ENCODE peak calls at places on chromosomes 6 and 20, in six cellular contexts. One of them, this sample, is unnamed.
A peak's percentile ranks its signal among the peaks of the same experiment; 100 is the strongest.

GRCh38 chr6:131574686-131575085 is 1.7 kb downstream of the ARG1 start:
- DNase-seq in tibial artery: no peak
- DNase-seq in choroid plexus epithelial cell: no peak
- DNase-seq in psoas muscle: no peak
- DNase-seq in aorta: no peak
- DNase-seq in AG09309: no peak
- DNase-seq in this sample: no peak

GRCh38 chr20:33947709-33948295 is 45.9 kb upstream of the RALY start:
- DNase-seq in tibial artery: no peak
- DNase-seq in choroid plexus epithelial cell: peak; percentile 42
- DNase-seq in psoas muscle: no peak
- DNase-seq in aorta: no peak
- DNase-seq in AG09309: no peak
- DNase-seq in this sample: peak; percentile 91

GRCh38 chr20:21523398-21523868 is 9.6 kb upstream of the NKX2-2 start:
- DNase-seq in tibial artery: no peak
- DNase-seq in choroid plexus epithelial cell: no peak
- DNase-seq in psoas muscle: no peak
- DNase-seq in aorta: no peak
- DNase-seq in AG09309: no peak
- DNase-seq in this sample: no peak

GRCh38 chr6:158164564-158164963 is 3.5 kb downstream of the SERAC1 start:
- DNase-seq in tibial artery: no peak
- DNase-seq in choroid plexus epithelial cell: no peak
- DNase-seq in psoas muscle: no peak
- DNase-seq in aorta: no peak
- DNase-seq in AG09309: no peak
- DNase-seq in this sample: no peak

GRCh38 chr20:23508896-23509579 is 18.1 kb downstream of the CST8 start:
- DNase-seq in tibial artery: no peak
- DNase-seq in choroid plexus epithelial cell: no peak
- DNase-seq in psoas muscle: no peak
- DNase-seq in aorta: no peak
- DNase-seq in AG09309: no peak
- DNase-seq in this sample: no peak

GRCh38 chr6:161444464-161444863 is 170.6 kb upstream of the AGPAT4 start:
- DNase-seq in tibial artery: no peak
- DNase-seq in choroid plexus epithelial cell: peak; percentile 50
- DNase-seq in psoas muscle: peak; percentile 73
- DNase-seq in aorta: peak; percentile 81
- DNase-seq in AG09309: no peak
- DNase-seq in this sample: peak; percentile 39

GRCh38 chr6:26351544-26351953 is 13.4 kb upstream of the BTN3A2 start:
- DNase-seq in tibial artery: no peak
- DNase-seq in choroid plexus epithelial cell: peak; percentile 93
- DNase-seq in psoas muscle: no peak
- DNase-seq in aorta: no peak
- DNase-seq in AG09309: peak; percentile 77
- DNase-seq in this sample: peak; percentile 92

GRCh38 chr20:36085686-36086267 is 68.8 kb upstream of the EPB41L1 start:
- DNase-seq in tibial artery: no peak
- DNase-seq in choroid plexus epithelial cell: peak; percentile 77
- DNase-seq in psoas muscle: no peak
- DNase-seq in aorta: no peak
- DNase-seq in AG09309: no peak
- DNase-seq in this sample: peak; percentile 76

GRCh38 chr20:47907031-47907670 is 121.9 kb upstream of the SULF2 start:
- DNase-seq in tibial artery: no peak
- DNase-seq in choroid plexus epithelial cell: no peak
- DNase-seq in psoas muscle: no peak
- DNase-seq in aorta: no peak
- DNase-seq in AG09309: no peak
- DNase-seq in this sample: no peak

GRCh38 chr6:154815938-154816820 is 83.0 kb downstream of the SCAF8 start:
- DNase-seq in tibial artery: no peak
- DNase-seq in choroid plexus epithelial cell: peak; percentile 60
- DNase-seq in psoas muscle: no peak
- DNase-seq in aorta: no peak
- DNase-seq in AG09309: no peak
- DNase-seq in this sample: no peak

GRCh38 chr6:50091641-50092040 is 41.9 kb upstream of the DEFB112 start:
- DNase-seq in tibial artery: no peak
- DNase-seq in choroid plexus epithelial cell: no peak
- DNase-seq in psoas muscle: no peak
- DNase-seq in aorta: no peak
- DNase-seq in AG09309: no peak
- DNase-seq in this sample: no peak

GRCh38 chr20:50848846-50849673 is 54.2 kb downstream of the BCAS4 start:
- DNase-seq in tibial artery: no peak
- DNase-seq in choroid plexus epithelial cell: peak; percentile 13
- DNase-seq in psoas muscle: no peak
- DNase-seq in aorta: no peak
- DNase-seq in AG09309: no peak
- DNase-seq in this sample: no peak

GRCh38 chr6:105748737-105749161 is 337.4 kb upstream of the PRDM1 start:
- DNase-seq in tibial artery: no peak
- DNase-seq in choroid plexus epithelial cell: peak; percentile 46
- DNase-seq in psoas muscle: no peak
- DNase-seq in aorta: no peak
- DNase-seq in AG09309: no peak
- DNase-seq in this sample: peak; percentile 59

GRCh38 chr6:3813150-3813780 is 35.9 kb upstream of the FAM50B start:
- DNase-seq in tibial artery: peak; percentile 63
- DNase-seq in choroid plexus epithelial cell: peak; percentile 52
- DNase-seq in psoas muscle: peak; percentile 82
- DNase-seq in aorta: peak; percentile 86
- DNase-seq in AG09309: no peak
- DNase-seq in this sample: peak; percentile 55

GRCh38 chr6:147750420-147750819 is 241.9 kb downstream of the SAMD5 start:
- DNase-seq in tibial artery: no peak
- DNase-seq in choroid plexus epithelial cell: no peak
- DNase-seq in psoas muscle: no peak
- DNase-seq in aorta: no peak
- DNase-seq in AG09309: no peak
- DNase-seq in this sample: no peak

GRCh38 chr6:39073471-39074355 is 25.1 kb downstream of the GLP1R start:
- DNase-seq in tibial artery: no peak
- DNase-seq in choroid plexus epithelial cell: no peak
- DNase-seq in psoas muscle: no peak
- DNase-seq in aorta: no peak
- DNase-seq in AG09309: no peak
- DNase-seq in this sample: no peak

GRCh38 chr6:26553264-26553738 is 15.1 kb downstream of the HMGN4 start:
- DNase-seq in tibial artery: peak; percentile 74
- DNase-seq in choroid plexus epithelial cell: peak; percentile 81
- DNase-seq in psoas muscle: peak; percentile 78
- DNase-seq in aorta: peak; percentile 89
- DNase-seq in AG09309: no peak
- DNase-seq in this sample: peak; percentile 78

GRCh38 chr20:53940883-53941546 is 129.4 kb downstream of the BCAS1 start:
- DNase-seq in tibial artery: peak; percentile 47
- DNase-seq in choroid plexus epithelial cell: peak; percentile 84
- DNase-seq in psoas muscle: no peak
- DNase-seq in aorta: no peak
- DNase-seq in AG09309: peak; percentile 86
- DNase-seq in this sample: no peak

GRCh38 chr6:41781302-41781711 is 725 bp downstream of the PRICKLE4 start:
- DNase-seq in tibial artery: no peak
- DNase-seq in choroid plexus epithelial cell: no peak
- DNase-seq in psoas muscle: no peak
- DNase-seq in aorta: no peak
- DNase-seq in AG09309: no peak
- DNase-seq in this sample: no peak

GRCh38 chr20:45892049-45892816 is 1.1 kb downstream of the CTSA start:
- DNase-seq in tibial artery: peak; percentile 28
- DNase-seq in choroid plexus epithelial cell: peak; percentile 63
- DNase-seq in psoas muscle: no peak
- DNase-seq in aorta: peak; percentile 43
- DNase-seq in AG09309: no peak
- DNase-seq in this sample: peak; percentile 72

GRCh38 chr20:17430515-17430914 is 100.7 kb downstream of the BFSP1 start:
- DNase-seq in tibial artery: no peak
- DNase-seq in choroid plexus epithelial cell: no peak
- DNase-seq in psoas muscle: no peak
- DNase-seq in aorta: no peak
- DNase-seq in AG09309: no peak
- DNase-seq in this sample: no peak

GRCh38 chr6:109472132-109472995 is 10.7 kb downstream of the ZBTB24 start:
- DNase-seq in tibial artery: no peak
- DNase-seq in choroid plexus epithelial cell: no peak
- DNase-seq in psoas muscle: no peak
- DNase-seq in aorta: no peak
- DNase-seq in AG09309: no peak
- DNase-seq in this sample: no peak

GRCh38 chr6:15528870-15529269 is 134.0 kb downstream of the DTNBP1 start:
- DNase-seq in tibial artery: no peak
- DNase-seq in choroid plexus epithelial cell: no peak
- DNase-seq in psoas muscle: no peak
- DNase-seq in aorta: no peak
- DNase-seq in AG09309: no peak
- DNase-seq in this sample: no peak

GRCh38 chr6:168322966-168323365 is 3.4 kb upstream of the DACT2 start:
- DNase-seq in tibial artery: no peak
- DNase-seq in choroid plexus epithelial cell: peak; percentile 42
- DNase-seq in psoas muscle: no peak
- DNase-seq in aorta: no peak
- DNase-seq in AG09309: no peak
- DNase-seq in this sample: no peak

GRCh38 chr20:58708246-58708931 is 15.8 kb downstream of the NPEPL1 start:
- DNase-seq in tibial artery: no peak
- DNase-seq in choroid plexus epithelial cell: no peak
- DNase-seq in psoas muscle: peak; percentile 41
- DNase-seq in aorta: peak; percentile 64
- DNase-seq in AG09309: no peak
- DNase-seq in this sample: peak; percentile 0

GRCh38 chr20:58072695-58073671 is 155.5 kb downstream of the ANKRD60 start:
- DNase-seq in tibial artery: no peak
- DNase-seq in choroid plexus epithelial cell: no peak
- DNase-seq in psoas muscle: no peak
- DNase-seq in aorta: no peak
- DNase-seq in AG09309: no peak
- DNase-seq in this sample: no peak

DNA sequence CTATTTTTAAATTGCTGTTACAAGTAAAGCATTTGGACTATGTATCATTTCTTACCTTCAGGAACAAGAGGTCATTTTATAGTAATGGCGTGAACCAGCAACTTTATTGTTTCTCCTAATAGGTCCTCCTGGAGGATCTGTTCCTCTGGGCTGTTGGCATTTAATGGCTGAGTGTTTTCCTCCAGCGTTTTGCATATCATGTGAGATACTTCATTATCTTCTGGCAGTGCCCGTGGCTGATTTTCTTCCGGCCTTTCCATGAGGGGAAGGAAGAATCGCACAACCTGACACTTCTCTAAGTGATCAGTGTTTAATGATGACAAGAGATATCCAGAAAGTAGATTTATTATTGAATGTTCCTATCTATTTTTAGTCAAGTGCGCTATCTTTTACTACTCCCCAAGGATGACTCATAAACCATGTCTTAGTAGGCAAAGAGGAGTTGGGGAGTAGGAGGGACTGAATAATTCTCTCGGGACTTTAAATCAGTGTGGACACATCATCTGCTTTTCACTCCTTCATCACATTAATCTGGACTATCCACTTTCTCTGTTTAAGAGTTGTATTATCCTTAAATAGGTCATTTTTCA is 149.6 kb downstream of the PLCB4 start:
- DNase-seq in tibial artery: no peak
- DNase-seq in choroid plexus epithelial cell: peak; percentile 44
- DNase-seq in psoas muscle: no peak
- DNase-seq in aorta: no peak
- DNase-seq in AG09309: peak; percentile 21
- DNase-seq in this sample: peak; percentile 23
- H3K4me3 ChIP-seq in tibial artery: no peak overlapping the region
- H3K4me3 ChIP-seq in choroid plexus epithelial cell: no peak overlapping the region
- H3K4me3 ChIP-seq in psoas muscle: peak overlapping the region; percentile 47
- H3K4me3 ChIP-seq in aorta: no peak overlapping the region
- H3K4me3 ChIP-seq in AG09309: no peak overlapping the region
- H3K4me3 ChIP-seq in this sample: no peak overlapping the region

GRCh38 chr6:84260186-84260585 is 32.7 kb upstream of the CEP162 start:
- DNase-seq in tibial artery: no peak
- DNase-seq in choroid plexus epithelial cell: no peak
- DNase-seq in psoas muscle: no peak
- DNase-seq in aorta: no peak
- DNase-seq in AG09309: no peak
- DNase-seq in this sample: no peak
- H3K4me3 ChIP-seq in tibial artery: no peak overlapping the region
- H3K4me3 ChIP-seq in choroid plexus epithelial cell: no peak overlapping the region
- H3K4me3 ChIP-seq in psoas muscle: no peak overlapping the region
- H3K4me3 ChIP-seq in aorta: no peak overlapping the region
- H3K4me3 ChIP-seq in AG09309: no peak overlapping the region
- H3K4me3 ChIP-seq in this sample: no peak overlapping the region

DNA sequence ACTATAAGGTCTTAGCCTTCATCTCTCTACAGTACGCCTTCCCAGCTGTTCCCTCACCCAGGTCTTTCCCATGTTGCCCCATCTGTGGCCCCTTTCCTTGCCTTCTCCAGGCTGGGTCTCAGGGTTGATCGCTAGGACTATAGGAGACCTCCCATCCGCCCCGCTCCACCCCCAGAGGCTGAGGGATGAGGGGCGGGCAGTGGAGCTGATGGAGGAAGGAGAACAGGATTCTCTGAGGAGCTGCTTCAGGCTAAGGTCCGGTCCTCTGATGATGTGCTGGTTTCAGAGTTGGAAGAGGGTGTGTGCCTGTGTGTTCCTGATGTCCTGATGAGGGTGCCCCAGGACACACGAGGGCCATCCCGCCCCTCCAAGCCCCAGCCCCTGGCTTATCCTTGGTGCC is 154.8 kb upstream of the QKI start:
- DNase-seq in tibial artery: no peak
- DNase-seq in choroid plexus epithelial cell: no peak
- DNase-seq in psoas muscle: no peak
- DNase-seq in aorta: no peak
- DNase-seq in AG09309: no peak
- DNase-seq in this sample: no peak
- H3K4me3 ChIP-seq in tibial artery: no peak overlapping the region
- H3K4me3 ChIP-seq in choroid plexus epithelial cell: no peak overlapping the region
- H3K4me3 ChIP-seq in psoas muscle: no peak overlapping the region
- H3K4me3 ChIP-seq in aorta: peak overlapping the region; percentile 38
- H3K4me3 ChIP-seq in AG09309: no peak overlapping the region
- H3K4me3 ChIP-seq in this sample: no peak overlapping the region

DNA sequence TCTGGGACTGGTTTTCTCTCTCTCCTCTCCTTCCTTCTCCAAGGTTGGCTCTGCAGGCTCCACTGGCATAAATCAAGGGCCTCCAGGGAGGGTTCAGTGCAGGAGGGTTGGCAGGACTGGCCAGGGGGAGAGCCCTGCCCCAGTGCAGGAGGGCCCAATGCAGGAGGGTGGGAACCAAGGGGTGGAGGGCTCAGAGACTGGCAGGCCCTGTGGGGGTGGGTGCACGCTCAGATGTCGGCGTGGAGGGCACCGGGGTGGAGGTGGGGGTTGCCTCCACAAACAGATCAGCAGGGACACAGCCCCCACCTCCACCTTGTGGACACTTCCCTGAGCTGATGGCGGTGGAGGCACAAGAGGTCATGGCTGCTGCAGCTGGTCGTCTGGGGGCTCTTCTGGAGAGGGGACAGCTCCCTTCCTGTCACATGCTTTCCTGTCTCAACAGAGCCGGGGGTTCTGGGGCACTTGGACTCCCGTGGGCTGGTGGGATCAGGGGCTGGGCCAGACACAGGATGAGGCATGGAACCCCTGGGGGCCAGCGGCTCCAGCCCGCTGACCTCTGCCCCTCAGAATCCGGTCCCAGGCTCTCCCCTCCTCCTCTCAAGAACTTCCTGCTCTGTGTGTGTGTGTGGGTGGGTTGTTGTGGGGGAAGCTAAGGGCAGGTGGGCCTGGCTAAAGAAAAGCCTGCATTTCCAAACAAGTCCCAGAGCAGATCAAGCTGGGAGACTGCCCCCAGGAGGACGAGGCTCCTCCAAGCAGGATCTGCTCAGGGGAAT is 2.7 kb upstream of the ABHD16B start:
- DNase-seq in tibial artery: no peak
- DNase-seq in choroid plexus epithelial cell: peak; percentile 94
- DNase-seq in psoas muscle: no peak
- DNase-seq in aorta: no peak
- DNase-seq in AG09309: no peak
- DNase-seq in this sample: peak; percentile 88
- H3K4me3 ChIP-seq in tibial artery: no peak overlapping the region
- H3K4me3 ChIP-seq in choroid plexus epithelial cell: peak overlapping the region; percentile 8
- H3K4me3 ChIP-seq in psoas muscle: no peak overlapping the region
- H3K4me3 ChIP-seq in aorta: no peak overlapping the region
- H3K4me3 ChIP-seq in AG09309: no peak overlapping the region
- H3K4me3 ChIP-seq in this sample: no peak overlapping the region

This sample was measured in NB4.